ENCODE peak calls at places on chromosomes 1 and 21, in seven cellular contexts. L is AG10803; Q is head of caudate nucleus; I is pancreas; M is AG09319; W is activated effector memory CD4-positive, alpha-beta T cell treated with Interleukin-2 at 50 U/mL for 16 hours; X is activated CD4-positive, CD25-positive, alpha-beta regulatory T cell treated with anti-CD3 and anti-CD28 coated beads, Interleukin-2, amount 50 U/mL, for 72 hours. K is an unnamed sample.

GRCh38 chr1:101238041-101238515 is 1.3 kb downstream of the S1PR1 start:
- DNase-seq in L (peak; percentile 42), Q (peak; percentile 49), I (no peak), M (no peak), W (peak; percentile 62), X (peak; percentile 35), K (no peak)

GRCh38 chr1:159341736-159342135 is 39.6 kb downstream of the FCER1A start:
- DNase-seq in L (peak; percentile 1), Q (no peak), I (no peak), M (no peak), W (no peak), X (no peak), K (no peak)

GRCh38 chr21:16708431-16708830 is 804.4 kb upstream of the CXADR start:
- DNase-seq in L (peak; percentile 59), Q (no peak), I (no peak), M (no peak), W (no peak), X (no peak), K (no peak)

GRCh38 chr1:240790851-240791250 is 178.9 kb upstream of the GREM2 start:
- DNase-seq in L (peak; percentile 54), Q (no peak), I (no peak), M (peak; percentile 5), W (no peak), X (no peak), K (no peak)

GRCh38 chr1:219329606-219330005 is 155.9 kb downstream of the LYPLAL1 start:
- DNase-seq in L (peak; percentile 21), Q (no peak), I (no peak), M (no peak), W (no peak), X (no peak), K (no peak)

GRCh38 chr1:22841754-22842370 is 130.8 kb downstream of the LACTBL1 start:
- DNase-seq in L (peak; percentile 48), Q (peak; percentile 78), I (no peak), M (no peak), W (no peak), X (no peak), K (no peak)

GRCh38 chr1:198633675-198634121 is 5.1 kb upstream of the PTPRC start:
- DNase-seq in L (no peak), Q (no peak), I (no peak), M (no peak), W (no peak), X (no peak), K (no peak)

GRCh38 chr21:26846036-26846931 is 1.1 kb upstream of the ADAMTS1 start:
- DNase-seq in L (peak; percentile 80), Q (peak; percentile 91), I (peak; percentile 55), M (no peak), W (no peak), X (no peak), K (peak; percentile 80)

GRCh38 chr1:53681647-53682368 is 57.2 kb downstream of the GLIS1 start:
- DNase-seq in L (no peak), Q (peak; percentile 67), I (peak; percentile 58), M (no peak), W (no peak), X (no peak), K (no peak)

GRCh38 chr1:154193821-154194220 is 1.9 kb upstream of the TPM3 start:
- DNase-seq in L (peak; percentile 35), Q (no peak), I (peak; percentile 91), M (no peak), W (no peak), X (no peak), K (no peak)

GRCh38 chr1:248695451-248696132 is 7.0 kb downstream of the OR14I1 start:
- DNase-seq in L (peak; percentile 43), Q (no peak), I (no peak), M (no peak), W (no peak), X (no peak), K (no peak)

GRCh38 chr1:241675983-241676382 is 23.9 kb downstream of the WDR64 start:
- DNase-seq in L (no peak), Q (no peak), I (no peak), M (no peak), W (no peak), X (no peak), K (no peak)

GRCh38 chr1:30852026-30852425 is 56.5 kb downstream of the SDC3 start:
- DNase-seq in L (peak; percentile 41), Q (no peak), I (peak; percentile 48), M (no peak), W (no peak), X (no peak), K (no peak)

GRCh38 chr1:180548686-180549326 is 10.0 kb upstream of the OVAAL start:
- DNase-seq in L (no peak), Q (no peak), I (no peak), M (no peak), W (no peak), X (no peak), K (no peak)

GRCh38 chr1:192973988-192974387 is 85.2 kb downstream of the UCHL5 start:
- DNase-seq in L (no peak), Q (no peak), I (no peak), M (no peak), W (no peak), X (no peak), K (no peak)

GRCh38 chr1:55580845-55581332 is 365.7 kb upstream of the USP24 start:
- DNase-seq in L (peak; percentile 93), Q (no peak), I (no peak), M (peak; percentile 46), W (no peak), X (no peak), K (no peak)

GRCh38 chr1:225892307-225892706 is 3.4 kb upstream of the LEFTY1 start:
- DNase-seq in L (no peak), Q (no peak), I (no peak), M (no peak), W (no peak), X (no peak), K (no peak)

GRCh38 chr1:183438060-183438459 is 19.9 kb upstream of the NMNAT2 start:
- DNase-seq in L (no peak), Q (no peak), I (no peak), M (no peak), W (no peak), X (no peak), K (no peak)

GRCh38 chr1:33361553-33362262 is 40.8 kb upstream of the A3GALT2 start:
- DNase-seq in L (no peak), Q (no peak), I (no peak), M (no peak), W (no peak), X (no peak), K (no peak)

GRCh38 chr1:210792703-210793102 is 341.2 kb downstream of the KCNH1 start:
- DNase-seq in L (peak; percentile 69), Q (peak; percentile 57), I (no peak), M (no peak), W (no peak), X (no peak), K (no peak)

GRCh38 chr1:110433803-110434202 is 17.1 kb upstream of the PROK1 start:
- DNase-seq in L (peak; percentile 9), Q (peak; percentile 65), I (no peak), M (no peak), W (no peak), X (no peak), K (no peak)

GRCh38 chr1:27940297-27940696 is 5.5 kb downstream of the SMPDL3B start:
- DNase-seq in L (peak; percentile 31), Q (peak; percentile 51), I (no peak), M (no peak), W (peak; percentile 64), X (peak; percentile 68), K (no peak)

GRCh38 chr21:30269803-30270530 is 12.8 kb downstream of the KRTAP24-1 start:
- DNase-seq in L (no peak), Q (no peak), I (no peak), M (no peak), W (no peak), X (no peak), K (no peak)

GRCh38 chr1:36253463-36253862 is 29.2 kb downstream of the THRAP3 start:
- DNase-seq in L (peak; percentile 69), Q (no peak), I (no peak), M (no peak), W (no peak), X (no peak), K (no peak)

GRCh38 chr1:71777094-71777493 is 505.2 kb downstream of the NEGR1 start:
- DNase-seq in L (no peak), Q (no peak), I (no peak), M (no peak), W (no peak), X (no peak), K (no peak)

GRCh38 chr21:46179708-46180078 is 4.6 kb downstream of the SPATC1L start:
- DNase-seq in L (no peak), Q (no peak), I (no peak), M (no peak), W (no peak), X (no peak), K (no peak)

GRCh38 chr1:4851666-4852065 is 197.3 kb downstream of the AJAP1 start:
- DNase-seq in L (no peak), Q (peak; percentile 35), I (no peak), M (no peak), W (no peak), X (no peak), K (no peak)

GRCh38 chr21:33078907-33079582 is 9.1 kb downstream of the OLIG1 start:
- DNase-seq in L (peak; percentile 41), Q (peak; percentile 96), I (no peak), M (no peak), W (no peak), X (no peak), K (no peak)

GRCh38 chr1:90707363-90707710 is 9.8 kb downstream of the BARHL2 start:
- DNase-seq in L (peak; percentile 12), Q (no peak), I (peak; percentile 72), M (no peak), W (no peak), X (no peak), K (no peak)

GRCh38 chr1:186662752-186663151 is 17.5 kb downstream of the PTGS2 start:
- DNase-seq in L (peak; percentile 40), Q (no peak), I (no peak), M (no peak), W (no peak), X (no peak), K (no peak)

GRCh38 chr1:77273891-77274290 is 7.9 kb upstream of the AK5 start:
- DNase-seq in L (peak; percentile 48), Q (no peak), I (no peak), M (no peak), W (no peak), X (no peak), K (no peak)

GRCh38 chr1:14666376-14666775 is 67.9 kb downstream of the KAZN start:
- DNase-seq in L (no peak), Q (no peak), I (no peak), M (no peak), W (no peak), X (no peak), K (no peak)

GRCh38 chr1:218460367-218460766 is 115.2 kb downstream of the TGFB2 start:
- DNase-seq in L (peak; percentile 77), Q (peak; percentile 68), I (no peak), M (no peak), W (no peak), X (no peak), K (no peak)

GRCh38 chr1:246947255-246947654 is 15.5 kb upstream of the AHCTF1 start:
- DNase-seq in L (peak; percentile 49), Q (peak; percentile 89), I (no peak), M (no peak), W (no peak), X (no peak), K (no peak)

K was measured in type B pancreatic cell.